ENCODE peak calls at places on chromosomes 3 and 15, in eight cellular contexts. K is tibial artery, W is HCT116, Q is left lung, N is foreskin fibroblast, O is brain microvascular endothelial cell, H is choroid plexus epithelial cell, R is keratinocyte. X is an unnamed sample.

GRCh38 chr3:178558637-178559036 is 22.4 kb downstream of the KCNMB2 start:
- DNase-seq in H (no peak), W (no peak), N (no peak), O (no peak), Q (no peak), K (no peak), R (no peak), X (no peak)

GRCh38 chr15:41396111-41396510 is 6.2 kb downstream of the NDUFAF1 start:
- DNase-seq in W (no peak), R (no peak), Q (no peak), N (no peak), K (no peak), H (no peak), O (no peak), X (no peak)

GRCh38 chr3:160616721-160617120 is 51.4 kb upstream of the KPNA4 start:
- DNase-seq in W (no peak), H (peak), O (peak), Q (no peak), N (peak), R (peak), K (no peak), X (peak)

GRCh38 chr15:47945869-47946666 is 174.7 kb upstream of the SLC24A5 start:
- DNase-seq in R (no peak), H (no peak), N (peak), O (no peak), K (no peak), Q (no peak), W (no peak), X (no peak)

GRCh38 chr3:71087109-71088018 is 496.2 kb downstream of the FOXP1 start:
- DNase-seq in R (no peak), O (peak), N (peak), K (no peak), Q (no peak), W (no peak), H (peak), X (peak)

GRCh38 chr3:138496436-138496835 is 62.0 kb downstream of the ESYT3 start:
- DNase-seq in N (no peak), K (no peak), H (no peak), O (no peak), Q (no peak), R (no peak), W (no peak), X (no peak)

GRCh38 chr3:72255736-72256559 is 471.0 kb upstream of the PROK2 start:
- DNase-seq in Q (no peak), W (no peak), O (no peak), N (peak), K (peak), R (no peak), H (peak), X (no peak)

GRCh38 chr3:195179782-195180489 is 91.0 kb downstream of the XXYLT1 start:
- DNase-seq in K (peak), N (no peak), O (no peak), Q (no peak), R (no peak), H (no peak), W (no peak), X (no peak)

GRCh38 chr3:141454906-141455602 is 31.8 kb upstream of the RASA2 start:
- DNase-seq in W (peak), N (peak), Q (no peak), K (no peak), O (peak), H (peak), R (peak), X (peak)

GRCh38 chr3:5294360-5294759 is 106.9 kb downstream of the EDEM1 start:
- DNase-seq in O (no peak), H (no peak), W (no peak), K (no peak), Q (no peak), N (no peak), R (no peak), X (peak)

GRCh38 chr15:99845009-99845408 is 111.8 kb upstream of the LYSMD4 start:
- DNase-seq in N (no peak), W (no peak), H (peak), K (no peak), O (peak), Q (no peak), R (no peak), X (no peak)

GRCh38 chr15:82855286-82856092 is 46.1 kb downstream of the WHAMM start:
- DNase-seq in O (no peak), W (no peak), Q (no peak), H (no peak), K (no peak), N (no peak), R (no peak), X (no peak)

GRCh38 chr15:57196865-57197264 is 179.4 kb upstream of the CGNL1 start:
- DNase-seq in R (no peak), N (no peak), H (peak), K (no peak), Q (no peak), W (no peak), O (no peak), X (no peak)

GRCh38 chr15:74773731-74774252 is 8.1 kb upstream of the CSK start:
- DNase-seq in H (peak), W (no peak), O (no peak), N (peak), K (no peak), Q (no peak), R (no peak), X (no peak)

GRCh38 chr15:52679232-52680040 is at the start of gene ATOSA:
- DNase-seq in R (peak), N (peak), Q (peak), O (peak), K (peak), W (peak), H (peak), X (peak)

GRCh38 chr3:48765376-48765775 is 48.4 kb upstream of the IP6K2 start:
- DNase-seq in K (no peak), H (peak), N (peak), W (no peak), Q (no peak), O (no peak), R (peak), X (peak)

GRCh38 chr15:74584204-74584603 is 31.4 kb upstream of the CLK3 start:
- DNase-seq in N (no peak), H (no peak), O (no peak), K (no peak), R (no peak), Q (no peak), W (no peak), X (no peak)

GRCh38 chr15:73873889-73874511 is 636 bp downstream of the TBC1D21 start:
- DNase-seq in N (peak), O (peak), W (peak), Q (no peak), H (peak), R (peak), K (peak), X (peak)

GRCh38 chr3:83034806-83035703 is 1273.6 kb upstream of the GBE1 start:
- DNase-seq in H (no peak), W (no peak), N (no peak), O (no peak), Q (peak), K (peak), R (no peak), X (no peak)

GRCh38 chr3:42488687-42489086 is 13.8 kb upstream of the VIPR1 start:
- DNase-seq in N (no peak), W (no peak), H (no peak), Q (no peak), K (no peak), R (no peak), O (no peak), X (no peak)

GRCh38 chr3:186209810-186210752 is 101.2 kb upstream of the ETV5 start:
- DNase-seq in O (no peak), H (peak), W (no peak), N (peak), Q (peak), R (no peak), K (no peak), X (peak)

GRCh38 chr3:27483117-27484001 is 825 bp downstream of the SLC4A7 start:
- DNase-seq in H (peak), W (no peak), R (no peak), O (peak), K (peak), Q (peak), N (peak), X (peak)

GRCh38 chr3:48285132-48285531 is 44.2 kb downstream of the ZNF589 start:
- DNase-seq in N (no peak), W (no peak), K (no peak), R (no peak), Q (no peak), H (no peak), O (no peak), X (no peak)

GRCh38 chr3:5198986-5199731 is 11.7 kb downstream of the EDEM1 start:
- DNase-seq in W (no peak), H (no peak), Q (no peak), K (no peak), R (no peak), N (no peak), O (no peak), X (no peak)

GRCh38 chr3:12041476-12041875 is 37.3 kb downstream of the SYN2 start:
- DNase-seq in Q (no peak), K (no peak), N (no peak), W (no peak), O (no peak), R (no peak), H (no peak), X (no peak)

GRCh38 chr3:129341331-129342141 is 62.9 kb downstream of the HMCES start:
- DNase-seq in O (no peak), W (no peak), H (no peak), N (no peak), K (no peak), R (no peak), Q (no peak), X (no peak)

GRCh38 chr3:176041812-176042211 is 1155.5 kb downstream of the TBL1XR1 start:
- DNase-seq in Q (no peak), K (no peak), W (no peak), H (peak), N (peak), O (peak), R (no peak), X (peak)

GRCh38 chr3:187567741-187568140 is 102.5 kb downstream of the SST start:
- DNase-seq in O (peak), N (peak), K (no peak), W (no peak), R (no peak), H (peak), Q (no peak), X (peak)

GRCh38 chr3:184670091-184670602 is 41.7 kb downstream of the MAGEF1 start:
- DNase-seq in O (no peak), W (no peak), N (no peak), Q (no peak), K (no peak), R (no peak), H (no peak), X (no peak)

GRCh38 chr3:184669578-184669977 is 42.3 kb downstream of the MAGEF1 start:
- DNase-seq in H (no peak), Q (no peak), N (no peak), O (no peak), K (no peak), R (no peak), W (no peak), X (no peak)

GRCh38 chr3:184672335-184672734 is 39.5 kb downstream of the MAGEF1 start:
- DNase-seq in Q (no peak), R (no peak), K (no peak), W (no peak), N (no peak), H (no peak), O (no peak), X (no peak)

GRCh38 chr3:184674626-184675025 is 37.2 kb downstream of the MAGEF1 start:
- DNase-seq in Q (no peak), R (no peak), O (no peak), W (no peak), K (no peak), H (no peak), N (no peak), X (no peak)

GRCh38 chr3:184672972-184673875 is 38.6 kb downstream of the MAGEF1 start:
- DNase-seq in O (no peak), N (peak), K (no peak), Q (no peak), H (no peak), W (no peak), R (no peak), X (no peak)
- H3K4me3 ChIP-seq in O (no peak), N (no peak), K (no peak), Q (no peak), H (no peak), W (no peak), R (no peak), X (no peak)

DNA sequence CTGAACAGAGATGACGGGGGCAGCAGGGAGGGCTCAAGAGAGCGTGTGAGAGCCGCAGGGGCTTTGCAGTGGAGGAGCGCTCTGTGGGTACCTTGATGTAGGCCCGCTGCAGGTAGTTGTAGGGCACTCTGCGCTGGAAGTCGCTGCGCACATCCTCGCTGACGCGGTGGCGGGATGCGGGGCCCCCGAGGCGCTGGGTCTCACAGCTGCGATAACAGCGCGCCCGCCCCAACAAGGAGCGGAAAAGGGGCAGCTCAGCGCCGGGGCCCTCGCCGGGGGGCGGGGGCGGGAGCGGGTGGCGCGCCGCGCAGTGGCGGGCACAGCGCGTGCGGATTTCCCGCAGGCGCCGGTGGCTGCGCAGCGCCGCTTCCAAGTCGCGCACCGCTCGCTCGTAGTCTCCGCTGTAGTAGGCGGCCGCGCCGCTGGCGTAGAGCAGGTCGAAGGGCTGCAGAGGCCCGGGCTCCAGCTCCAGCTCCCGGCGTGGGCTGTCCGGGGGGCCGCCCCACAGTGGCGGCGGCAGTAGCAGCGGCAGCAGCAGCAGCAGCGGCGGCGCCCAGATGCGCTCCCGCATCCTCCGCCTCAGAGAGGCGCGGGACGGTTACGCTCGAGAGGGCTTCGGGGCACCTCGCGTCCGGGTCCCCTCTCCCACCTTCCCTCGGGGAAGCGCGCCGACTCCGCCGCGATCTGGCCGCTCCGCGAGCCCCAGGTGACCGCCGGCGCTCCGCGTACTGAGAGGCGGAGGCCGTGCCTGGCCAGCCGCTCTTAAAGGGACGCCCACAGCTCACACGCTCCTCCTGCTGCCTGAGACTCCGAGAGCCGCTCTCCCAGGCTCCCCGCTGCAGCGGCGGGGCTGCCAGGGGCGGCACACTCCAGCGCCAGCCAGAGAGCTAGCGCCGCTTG is at the start of gene P3H2:
- DNase-seq in W (peak), K (peak), R (peak), O (peak), Q (peak), H (peak), N (peak), X (peak)
- TF ChIP-seq CTCF in W (peak), K (peak), R (peak), O (peak), Q (peak), H (peak), N (peak), X (peak)

GRCh38 chr3:39409514-39410136 is 3.1 kb downstream of the RPSA start:
- DNase-seq in Q (no peak), K (no peak), W (no peak), O (no peak), R (no peak), N (no peak), H (no peak), X (no peak)
- H3K4me3 ChIP-seq in Q (no peak), K (no peak), W (no peak), O (peak), R (no peak), N (no peak), H (no peak), X (peak)

GRCh38 chr3:62131620-62132019 is 241.7 kb downstream of the FEZF2 start:
- DNase-seq in O (no peak), N (peak), K (no peak), R (no peak), H (peak), W (peak), Q (no peak), X (peak)
- TF ChIP-seq CTCF in O (peak), N (peak), K (peak), R (peak), H (peak), W (peak), Q (no peak), X (peak)

GRCh38 chr3:139676634-139677197 is 1.1 kb downstream of the NMNAT3 start:
- DNase-seq in N (no peak), R (no peak), K (no peak), W (no peak), H (no peak), O (no peak), Q (no peak), X (no peak)
- H3K4me3 ChIP-seq in N (no peak), R (no peak), K (peak), W (peak), H (no peak), O (no peak), Q (peak), X (no peak)

GRCh38 chr15:55630921-55631320 is 42.8 kb upstream of the PYGO1 start:
- DNase-seq in R (no peak), O (no peak), N (no peak), K (no peak), H (peak), Q (no peak), W (no peak), X (peak)
- TF ChIP-seq CTCF in R (no peak), O (no peak), N (no peak), K (no peak), H (no peak), Q (no peak), W (no peak), X (no peak)

GRCh38 chr3:20041197-20041780 is 1.0 kb downstream of the KAT2B start:
- DNase-seq in O (peak), K (peak), Q (peak), W (no peak), N (peak), R (no peak), H (peak), X (peak)

GRCh38 chr3:20042331-20042730 is 2.1 kb downstream of the KAT2B start:
- DNase-seq in O (no peak), R (no peak), Q (no peak), K (no peak), H (no peak), W (no peak), N (no peak), X (no peak)

GRCh38 chr3:20046556-20046955 is 6.3 kb downstream of the KAT2B start:
- DNase-seq in R (no peak), Q (no peak), K (no peak), H (no peak), O (no peak), N (no peak), W (no peak), X (no peak)

GRCh38 chr3:20043398-20043797 is 3.2 kb downstream of the KAT2B start:
- DNase-seq in K (peak), Q (peak), W (no peak), O (peak), N (peak), R (no peak), H (peak), X (peak)

DNA sequence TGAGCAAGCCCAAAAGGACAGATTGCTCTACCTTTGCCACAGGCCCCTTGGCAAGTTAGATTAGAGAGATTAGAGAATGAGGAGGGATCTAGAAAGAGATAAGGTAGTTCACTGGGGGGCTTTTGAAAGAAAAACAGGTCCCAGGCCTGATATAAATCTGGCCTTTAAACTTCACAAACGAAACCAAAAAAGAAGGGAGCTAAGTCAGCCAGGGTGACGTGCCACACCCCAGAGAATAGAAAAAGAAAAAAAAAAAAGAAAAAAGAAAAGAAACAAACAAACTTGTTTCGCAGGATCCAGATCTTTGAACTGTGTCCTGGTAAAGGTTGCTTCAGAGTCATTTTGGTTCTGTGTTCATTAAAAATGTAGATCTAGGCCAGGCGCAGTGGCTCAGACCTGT is 3.6 kb downstream of the KAT2B start:
- DNase-seq in Q (no peak), R (no peak), K (no peak), O (no peak), H (no peak), W (no peak), N (no peak), X (no peak)
- H3K4me3 ChIP-seq in Q (no peak), R (no peak), K (peak), O (no peak), H (no peak), W (no peak), N (no peak), X (no peak)

GRCh38 chr3:45664558-45664957 is 24.6 kb upstream of the SACM1L start:
- DNase-seq in O (no peak), N (no peak), K (no peak), W (no peak), H (no peak), R (no peak), Q (no peak), X (no peak)

GRCh38 chr3:45660567-45660901 is 28.7 kb upstream of the SACM1L start:
- DNase-seq in W (no peak), K (no peak), O (no peak), Q (no peak), H (no peak), R (no peak), N (no peak), X (no peak)

GRCh38 chr3:45667569-45667967 is 21.6 kb upstream of the SACM1L start:
- DNase-seq in W (no peak), Q (no peak), K (no peak), O (no peak), H (no peak), N (no peak), R (no peak), X (no peak)

GRCh38 chr3:45666729-45667440 is 22.3 kb upstream of the SACM1L start:
- DNase-seq in Q (no peak), R (no peak), H (peak), K (no peak), O (peak), N (peak), W (no peak), X (peak)

GRCh38 chr3:45665101-45665572 is 24.1 kb upstream of the SACM1L start:
- DNase-seq in W (peak), Q (no peak), R (no peak), H (peak), O (no peak), N (peak), K (no peak), X (peak)
- TF ChIP-seq CTCF in W (peak), Q (peak), R (peak), H (peak), O (peak), N (peak), K (no peak), X (peak)

GRCh38 chr3:62600033-62600432 is 226.7 kb upstream of the FEZF2 start:
- DNase-seq in O (no peak), K (no peak), W (no peak), N (no peak), R (no peak), H (no peak), Q (no peak), X (no peak)
- H3K4me3 ChIP-seq in O (no peak), K (no peak), W (no peak), N (no peak), R (no peak), H (no peak), Q (no peak), X (no peak)

X was measured in fibroblast of mammary gland.